ENCODE peak calls at places on chromosomes 3 and 15, in six cellular contexts. One of them, this sample, is unnamed.
A peak's percentile ranks its signal among the peaks of the same experiment; 100 is the strongest.

GRCh38 chr3:146594843-146595482 is 10.2 kb downstream of the PLSCR5 start:
- DNase-seq in effector CD4-positive, alpha-beta T cell: no peak
- DNase-seq in EH: peak; percentile 22
- DNase-seq in EL: peak; percentile 10
- DNase-seq in HFF-Myc: no peak
- DNase-seq in A172: peak; percentile 7
- DNase-seq in this sample: no peak

GRCh38 chr3:54358327-54358726 is 236.0 kb downstream of the CACNA2D3 start:
- DNase-seq in effector CD4-positive, alpha-beta T cell: no peak
- DNase-seq in EH: no peak
- DNase-seq in EL: no peak
- DNase-seq in HFF-Myc: no peak
- DNase-seq in A172: no peak
- DNase-seq in this sample: no peak

GRCh38 chr3:190197346-190197763 is 76.7 kb upstream of the P3H2 start:
- DNase-seq in effector CD4-positive, alpha-beta T cell: no peak
- DNase-seq in EH: no peak
- DNase-seq in EL: no peak
- DNase-seq in HFF-Myc: no peak
- DNase-seq in A172: no peak
- DNase-seq in this sample: no peak

GRCh38 chr3:14876942-14877341 is 58.2 kb downstream of the FGD5 start:
- DNase-seq in effector CD4-positive, alpha-beta T cell: no peak
- DNase-seq in EH: peak; percentile 58
- DNase-seq in EL: no peak
- DNase-seq in HFF-Myc: no peak
- DNase-seq in A172: peak; percentile 70
- DNase-seq in this sample: no peak

GRCh38 chr15:60740231-60740630 is 261.3 kb upstream of the ICE2 start:
- DNase-seq in effector CD4-positive, alpha-beta T cell: no peak
- DNase-seq in EH: no peak
- DNase-seq in EL: no peak
- DNase-seq in HFF-Myc: no peak
- DNase-seq in A172: no peak
- DNase-seq in this sample: no peak

GRCh38 chr15:47399100-47399499 is 318.2 kb upstream of the SEMA6D start:
- DNase-seq in effector CD4-positive, alpha-beta T cell: no peak
- DNase-seq in EH: peak; percentile 26
- DNase-seq in EL: no peak
- DNase-seq in HFF-Myc: no peak
- DNase-seq in A172: no peak
- DNase-seq in this sample: no peak

GRCh38 chr3:150349314-150350097 is 58.6 kb upstream of the TSC22D2 start:
- DNase-seq in effector CD4-positive, alpha-beta T cell: no peak
- DNase-seq in EH: peak; percentile 68
- DNase-seq in EL: peak; percentile 45
- DNase-seq in HFF-Myc: no peak
- DNase-seq in A172: no peak
- DNase-seq in this sample: no peak

GRCh38 chr15:36632196-36632595 is 52.8 kb downstream of the CDIN1 start:
- DNase-seq in effector CD4-positive, alpha-beta T cell: no peak
- DNase-seq in EH: peak; percentile 80
- DNase-seq in EL: peak; percentile 74
- DNase-seq in HFF-Myc: peak; percentile 20
- DNase-seq in A172: peak; percentile 76
- DNase-seq in this sample: no peak

GRCh38 chr3:126361211-126361610 is 4.0 kb upstream of the KLF15 start:
- DNase-seq in effector CD4-positive, alpha-beta T cell: no peak
- DNase-seq in EH: no peak
- DNase-seq in EL: no peak
- DNase-seq in HFF-Myc: no peak
- DNase-seq in A172: no peak
- DNase-seq in this sample: no peak

GRCh38 chr15:90481023-90481422 is 48.7 kb upstream of the CRTC3 start:
- DNase-seq in effector CD4-positive, alpha-beta T cell: no peak
- DNase-seq in EH: peak; percentile 18
- DNase-seq in EL: no peak
- DNase-seq in HFF-Myc: no peak
- DNase-seq in A172: no peak
- DNase-seq in this sample: peak; percentile 4

GRCh38 chr3:141389703-141390102 is 21.4 kb downstream of the ZBTB38 start:
- DNase-seq in effector CD4-positive, alpha-beta T cell: no peak
- DNase-seq in EH: no peak
- DNase-seq in EL: peak; percentile 46
- DNase-seq in HFF-Myc: no peak
- DNase-seq in A172: no peak
- DNase-seq in this sample: no peak

GRCh38 chr3:160796813-160797164 is 40.8 kb downstream of the PPM1L start:
- DNase-seq in effector CD4-positive, alpha-beta T cell: no peak
- DNase-seq in EH: no peak
- DNase-seq in EL: no peak
- DNase-seq in HFF-Myc: no peak
- DNase-seq in A172: no peak
- DNase-seq in this sample: no peak

GRCh38 chr15:68031406-68031805 is 22.7 kb upstream of the PIAS1 start:
- DNase-seq in effector CD4-positive, alpha-beta T cell: no peak
- DNase-seq in EH: peak; percentile 22
- DNase-seq in EL: no peak
- DNase-seq in HFF-Myc: no peak
- DNase-seq in A172: no peak
- DNase-seq in this sample: no peak